ENCODE peak calls at places on chromosome 5, in seven cellular contexts. Z is osteocyte, S is skeletal muscle cell, G is HT1080, K is PC-9, N is type B pancreatic cell, T is caudate nucleus. L is an unnamed sample.

GRCh38 chr5:152007556-152007955 is 82.9 kb upstream of the GLRA1 start:
- DNase-seq in Z (no peak), S (no peak), K (no peak), G (no peak), T (no peak), N (no peak), L (no peak)

GRCh38 chr5:111603446-111603827 is 91.1 kb upstream of the STARD4 start:
- DNase-seq in G (no peak), T (no peak), N (no peak), S (no peak), Z (no peak), K (no peak), L (no peak)

GRCh38 chr5:110851357-110851756 is 112.5 kb downstream of the SLC25A46 start:
- DNase-seq in T (no peak), G (peak; percentile 17), S (no peak), Z (no peak), N (no peak), K (peak; percentile 39), L (no peak)

GRCh38 chr5:112161392-112161748 is 257.7 kb downstream of the EPB41L4A start:
- DNase-seq in N (no peak), Z (no peak), S (no peak), G (no peak), T (no peak), K (no peak), L (no peak)

GRCh38 chr5:82165740-82166530 is 112.2 kb downstream of the RPS23 start:
- DNase-seq in K (peak; percentile 79), S (peak; percentile 94), N (no peak), G (peak; percentile 67), Z (no peak), T (peak; percentile 54), L (peak; percentile 43)

GRCh38 chr5:11851402-11851801 is 52.8 kb downstream of the CTNND2 start:
- DNase-seq in T (no peak), G (peak; percentile 25), S (no peak), N (no peak), Z (no peak), K (no peak), L (no peak)

GRCh38 chr5:36452394-36453100 is 150.8 kb upstream of the RANBP3L start:
- DNase-seq in S (no peak), G (no peak), T (no peak), K (no peak), Z (no peak), N (no peak), L (no peak)

GRCh38 chr5:74336286-74336685 is 304.2 kb downstream of the ENC1 start:
- DNase-seq in Z (no peak), S (no peak), N (no peak), K (no peak), T (no peak), G (no peak), L (no peak)

GRCh38 chr5:10745133-10745532 is 15.9 kb downstream of the DAP start:
- DNase-seq in N (no peak), K (no peak), T (no peak), G (no peak), Z (no peak), S (no peak), L (no peak)

GRCh38 chr5:22850981-22851380 is 2.2 kb downstream of the CDH12 start:
- DNase-seq in Z (no peak), K (no peak), N (no peak), G (peak; percentile 33), T (no peak), S (no peak), L (no peak)

GRCh38 chr5:32494827-32495226 is 50.3 kb upstream of the ZFR start:
- DNase-seq in T (no peak), G (no peak), K (no peak), Z (no peak), N (no peak), S (no peak), L (no peak)

GRCh38 chr5:179559280-179560252 is 9.2 kb downstream of the RUFY1 start:
- DNase-seq in Z (peak; percentile 98), G (peak; percentile 97), K (peak; percentile 96), S (peak; percentile 96), T (peak; percentile 98), N (peak; percentile 96), L (peak; percentile 95)

GRCh38 chr5:11046160-11046559 is 285.1 kb upstream of the DAP start:
- DNase-seq in S (no peak), K (no peak), N (no peak), T (no peak), Z (no peak), G (peak; percentile 57), L (no peak)

GRCh38 chr5:59645380-59645779 is 248.1 kb downstream of the PDE4D start:
- DNase-seq in S (no peak), Z (no peak), N (no peak), T (no peak), K (no peak), G (no peak), L (no peak)

GRCh38 chr5:36298546-36298945 is 3.2 kb downstream of the RANBP3L start:
- DNase-seq in T (no peak), S (no peak), Z (no peak), K (no peak), G (no peak), N (no peak), L (no peak)

GRCh38 chr5:39076757-39077475 is 2.7 kb upstream of the RICTOR start:
- DNase-seq in T (no peak), K (peak; percentile 96), G (peak; percentile 83), Z (no peak), N (no peak), S (no peak), L (peak; percentile 59)

GRCh38 chr5:114223866-114224265 is 138.0 kb upstream of the KCNN2 start:
- DNase-seq in S (no peak), G (peak; percentile 47), K (no peak), N (no peak), T (no peak), Z (no peak), L (peak; percentile 6)

GRCh38 chr5:158060216-158060615 is 201.3 kb upstream of the CLINT1 start:
- DNase-seq in T (no peak), Z (no peak), N (no peak), S (no peak), G (no peak), K (peak; percentile 47), L (no peak)

GRCh38 chr5:114192108-114192507 is 169.8 kb upstream of the KCNN2 start:
- DNase-seq in S (peak; percentile 52), N (no peak), G (peak; percentile 86), T (no peak), K (no peak), Z (no peak), L (no peak)

GRCh38 chr5:120734033-120734432 is 269.9 kb downstream of the PRR16 start:
- DNase-seq in N (no peak), S (no peak), K (no peak), G (no peak), Z (no peak), T (no peak), L (no peak)

GRCh38 chr5:157582731-157583580 is 7.4 kb upstream of the ADAM19 start:
- DNase-seq in Z (no peak), K (no peak), T (no peak), G (no peak), S (no peak), N (no peak), L (no peak)

GRCh38 chr5:7269591-7270274 is 126.2 kb upstream of the ADCY2 start:
- DNase-seq in N (no peak), K (no peak), G (no peak), S (no peak), Z (no peak), T (no peak), L (no peak)

GRCh38 chr5:147874910-147875367 is 3.6 kb upstream of the SCGB3A2 start:
- DNase-seq in G (no peak), T (no peak), S (no peak), Z (no peak), N (no peak), K (no peak), L (no peak)

GRCh38 chr5:80083115-80083890 is 48.2 kb downstream of the THBS4 start:
- DNase-seq in S (peak; percentile 30), T (no peak), K (peak; percentile 72), N (no peak), G (peak; percentile 60), Z (no peak), L (peak; percentile 80)

GRCh38 chr5:126651013-126651577 is 50.3 kb downstream of the PHAX start:
- DNase-seq in T (no peak), S (no peak), Z (no peak), G (no peak), K (no peak), N (no peak), L (no peak)

GRCh38 chr5:138092301-138092700 is 8.5 kb downstream of the WNT8A start:
- DNase-seq in S (no peak), Z (no peak), N (no peak), T (no peak), G (no peak), K (no peak), L (no peak)

GRCh38 chr5:113378960-113379541 is 55.7 kb downstream of the TSSK1B start:
- DNase-seq in Z (no peak), K (no peak), S (peak; percentile 21), T (peak; percentile 5), N (no peak), G (peak; percentile 54), L (peak; percentile 63)